ENCODE peak calls at places on chromosome 1, in nine cellular contexts. R is lower leg skin, C is ovary, S is pancreas, B is MM.1S, Y is HL-60, Z is brain microvascular endothelial cell, M is mammary epithelial cell, J is neural progenitor cell. A is an unnamed sample.

GRCh38 chr1:67431869-67432578 is 1.8 kb upstream of the SERBP1 start:
- DNase-seq in R (no peak), C (no peak), S (no peak), B (no peak), Y (no peak), Z (no peak), M (no peak), J (no peak), A (no peak)

GRCh38 chr1:47890779-47891178 is 106.4 kb downstream of the TRABD2B start:
- DNase-seq in R (no peak), C (no peak), S (no peak), B (no peak), Y (no peak), Z (no peak), M (no peak), J (no peak), A (no peak)

GRCh38 chr1:112511897-112512296 is 3.1 kb downstream of the WNT2B start:
- DNase-seq in R (no peak), C (no peak), S (no peak), B (no peak), Y (no peak), Z (no peak), M (no peak), J (no peak), A (no peak)

GRCh38 chr1:151993084-151993733 is 450 bp downstream of the S100A10 start:
- DNase-seq in R (no peak), C (peak), S (peak), B (no peak), Y (no peak), Z (no peak), M (no peak), J (peak), A (no peak)

GRCh38 chr1:117613249-117613968 is 7.6 kb downstream of the TENT5C start:
- DNase-seq in R (no peak), C (no peak), S (no peak), B (peak), Y (no peak), Z (no peak), M (no peak), J (no peak), A (no peak)

GRCh38 chr1:101344745-101345144 is 107.9 kb downstream of the S1PR1 start:
- DNase-seq in R (no peak), C (no peak), S (no peak), B (peak), Y (no peak), Z (no peak), M (no peak), J (no peak), A (no peak)

GRCh38 chr1:58136502-58136901 is 410.0 kb downstream of the OMA1 start:
- DNase-seq in R (no peak), C (no peak), S (no peak), B (no peak), Y (no peak), Z (no peak), M (no peak), J (no peak), A (no peak)

GRCh38 chr1:3001471-3002348 is 19.6 kb upstream of the ACTRT2 start:
- DNase-seq in R (no peak), C (no peak), S (no peak), B (no peak), Y (no peak), Z (no peak), M (no peak), J (no peak), A (no peak)

GRCh38 chr1:229434641-229435051 is 752 bp upstream of the ACTA1 start:
- DNase-seq in R (no peak), C (no peak), S (peak), B (no peak), Y (no peak), Z (no peak), M (no peak), J (peak), A (no peak)
- H3K4me3 ChIP-seq in R (no peak), C (no peak), S (no peak), B (no peak), Y (no peak), Z (no peak), M (no peak), J (peak), A (no peak)

GRCh38 chr1:61338899-61339298 is 256.5 kb downstream of the NFIA start:
- DNase-seq in R (no peak), C (no peak), S (no peak), B (no peak), Y (no peak), Z (no peak), M (no peak), J (no peak), A (no peak)

GRCh38 chr1:61334718-61335589 is 252.6 kb downstream of the NFIA start:
- DNase-seq in R (peak), C (peak), S (no peak), B (no peak), Y (no peak), Z (no peak), M (no peak), J (no peak), A (peak)

GRCh38 chr1:61337471-61337870 is 255.1 kb downstream of the NFIA start:
- DNase-seq in R (no peak), C (no peak), S (no peak), B (no peak), Y (no peak), Z (no peak), M (no peak), J (no peak), A (peak)

GRCh38 chr1:61337981-61338848 is 255.9 kb downstream of the NFIA start:
- DNase-seq in R (peak), C (peak), S (no peak), B (no peak), Y (no peak), Z (peak), M (peak), J (peak), A (peak)

DNA sequence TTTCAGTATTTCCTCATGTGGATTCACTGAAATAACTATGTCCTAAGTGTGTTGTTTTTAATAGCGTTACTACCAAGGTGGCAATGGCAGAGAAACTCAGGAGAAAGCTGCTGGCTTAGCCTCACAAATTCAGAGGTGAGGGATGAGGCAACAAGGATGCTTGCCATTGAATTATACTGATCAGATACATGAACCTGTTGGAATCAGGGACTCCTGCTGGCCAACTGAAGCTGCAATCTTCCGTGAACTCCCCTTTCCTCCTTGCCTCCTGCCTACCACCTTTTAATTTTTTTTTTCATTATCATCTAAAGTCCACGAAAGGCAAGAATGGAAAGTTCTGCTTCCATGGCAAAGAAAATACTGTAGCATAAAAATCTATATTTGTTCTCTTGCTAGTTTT is 254.7 kb downstream of the NFIA start:
- DNase-seq in R (no peak), C (no peak), S (no peak), B (no peak), Y (no peak), Z (no peak), M (no peak), J (no peak), A (no peak)
- TF ChIP-seq CTCF in R (no peak), C (no peak), S (no peak), B (no peak), Y (no peak), Z (peak), M (peak), J (peak), A (peak)

GRCh38 chr1:46492871-46493270 is 3.2 kb downstream of the DMBX1 start:
- DNase-seq in R (no peak), C (no peak), S (no peak), B (no peak), Y (no peak), Z (no peak), M (no peak), J (no peak), A (no peak)
- H3K4me3 ChIP-seq in R (no peak), C (no peak), S (no peak), B (no peak), Y (no peak), Z (no peak), M (no peak), J (no peak), A (no peak)

GRCh38 chr1:16618719-16619118 is 5.4 kb upstream of the NBPF1 start:
- DNase-seq in R (no peak), C (no peak), S (peak), B (no peak), Y (no peak), Z (no peak), M (no peak), J (peak), A (no peak)
- TF ChIP-seq CTCF in R (no peak), C (no peak), S (no peak), B (no peak), Y (no peak), Z (peak), M (no peak), J (peak), A (no peak)

DNA sequence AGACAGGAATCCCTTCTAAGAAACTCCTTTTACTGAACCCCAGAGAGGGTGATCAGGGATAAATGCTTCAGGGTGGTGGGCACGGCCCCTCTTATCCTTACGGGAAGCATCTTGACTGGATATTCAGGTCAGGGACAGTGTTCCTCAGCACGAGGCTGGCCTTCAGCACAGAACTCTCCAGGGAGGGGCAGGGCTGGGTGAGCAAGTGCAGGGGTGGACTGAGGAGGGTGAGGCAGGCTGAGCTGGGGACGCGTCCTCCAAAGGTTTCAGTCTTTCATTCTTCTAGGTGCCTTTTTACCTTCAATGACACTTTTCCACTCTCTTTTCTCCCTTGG is 52.3 kb downstream of the RASSF5 start:
- DNase-seq in R (no peak), C (no peak), S (no peak), B (peak), Y (no peak), Z (no peak), M (no peak), J (no peak), A (no peak)
- H3K4me3 ChIP-seq in R (no peak), C (no peak), S (no peak), B (peak), Y (peak), Z (no peak), M (no peak), J (no peak), A (no peak)

DNA sequence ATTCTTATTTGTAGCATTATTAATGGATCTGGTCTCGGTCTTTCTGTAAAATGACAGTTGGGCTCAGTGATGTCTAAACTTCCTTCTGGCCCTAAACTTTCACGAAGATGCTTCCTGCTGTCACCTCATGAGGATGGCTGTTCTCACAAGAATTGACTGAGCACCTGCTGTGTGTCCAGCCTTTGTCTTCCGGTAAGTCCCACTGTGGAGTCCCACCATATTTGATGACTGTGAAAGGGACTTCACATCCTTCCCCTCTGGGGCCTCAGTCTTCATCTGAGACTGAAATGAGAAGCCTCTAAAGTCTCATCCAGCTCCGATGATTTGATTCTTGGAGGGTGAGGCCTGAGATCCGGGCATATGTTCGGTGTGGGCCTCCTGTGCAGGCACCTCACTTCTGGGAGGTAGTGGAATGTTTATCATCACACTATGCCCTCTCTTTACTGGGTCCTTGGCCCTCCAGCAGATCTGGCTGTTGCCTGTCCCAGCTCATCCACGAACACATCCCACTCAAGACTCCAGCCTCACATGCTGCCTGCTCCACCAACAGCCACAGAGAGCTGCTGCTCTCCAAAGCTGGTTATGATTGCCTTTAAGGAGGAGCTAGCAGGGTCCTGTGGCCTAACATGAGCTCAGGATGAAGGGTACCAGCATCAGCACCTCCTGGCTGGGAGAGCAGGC is 95.8 kb downstream of the KCNN3 start:
- DNase-seq in R (no peak), C (no peak), S (no peak), B (no peak), Y (no peak), Z (no peak), M (no peak), J (no peak), A (no peak)
- TF ChIP-seq CTCF in R (no peak), C (no peak), S (no peak), B (no peak), Y (no peak), Z (peak), M (no peak), J (no peak), A (no peak)

A was measured in fibroblast of pulmonary artery.